ENCODE peak calls at places on chromosomes 2 and 18, in six cellular contexts. One of them, this sample, is unnamed.
A peak's percentile ranks its signal among the peaks of the same experiment; 100 is the strongest.

GRCh38 chr2:170747921-170748320 is 22.3 kb upstream of the ERICH2 start:
- DNase-seq in stimulated activated CD4-positive, alpha-beta T cell treated with anti-CD3 and anti-CD28 coated beads, TNF-alpha, amount 100 ng/mL, for 24 hours: no peak
- DNase-seq in T-helper 9 cell: no peak
- DNase-seq in hypothalamus: no peak
- DNase-seq in stimulated activated naive CD4-positive, alpha-beta T cell: no peak
- DNase-seq in sciatic nerve: no peak
- DNase-seq in this sample: no peak

GRCh38 chr2:241108271-241109209 is 6.5 kb upstream of the MTERF4 start:
- DNase-seq in stimulated activated naive CD4-positive, alpha-beta T cell: peak; percentile 80
- DNase-seq in T-helper 9 cell: no peak
- DNase-seq in sciatic nerve: no peak
- DNase-seq in stimulated activated CD4-positive, alpha-beta T cell treated with anti-CD3 and anti-CD28 coated beads, TNF-alpha, amount 100 ng/mL, for 24 hours: no peak
- DNase-seq in hypothalamus: no peak
- DNase-seq in this sample: no peak

GRCh38 chr18:79799619-79800352 is 2.0 kb downstream of the KCNG2 start:
- DNase-seq in hypothalamus: no peak
- DNase-seq in stimulated activated CD4-positive, alpha-beta T cell treated with anti-CD3 and anti-CD28 coated beads, TNF-alpha, amount 100 ng/mL, for 24 hours: no peak
- DNase-seq in T-helper 9 cell: no peak
- DNase-seq in sciatic nerve: peak; percentile 50
- DNase-seq in stimulated activated naive CD4-positive, alpha-beta T cell: no peak
- DNase-seq in this sample: no peak

GRCh38 chr2:3148716-3149115 is 228.9 kb downstream of the EIPR1 start:
- DNase-seq in stimulated activated CD4-positive, alpha-beta T cell treated with anti-CD3 and anti-CD28 coated beads, TNF-alpha, amount 100 ng/mL, for 24 hours: no peak
- DNase-seq in sciatic nerve: no peak
- DNase-seq in stimulated activated naive CD4-positive, alpha-beta T cell: no peak
- DNase-seq in hypothalamus: no peak
- DNase-seq in T-helper 9 cell: no peak
- DNase-seq in this sample: no peak

GRCh38 chr2:159089543-159089942 is 121.1 kb downstream of the TANC1 start:
- DNase-seq in stimulated activated naive CD4-positive, alpha-beta T cell: no peak
- DNase-seq in T-helper 9 cell: no peak
- DNase-seq in hypothalamus: no peak
- DNase-seq in stimulated activated CD4-positive, alpha-beta T cell treated with anti-CD3 and anti-CD28 coated beads, TNF-alpha, amount 100 ng/mL, for 24 hours: no peak
- DNase-seq in sciatic nerve: no peak
- DNase-seq in this sample: no peak

GRCh38 chr2:235709124-235709813 is 215.4 kb downstream of the AGAP1 start:
- DNase-seq in hypothalamus: no peak
- DNase-seq in sciatic nerve: no peak
- DNase-seq in stimulated activated CD4-positive, alpha-beta T cell treated with anti-CD3 and anti-CD28 coated beads, TNF-alpha, amount 100 ng/mL, for 24 hours: no peak
- DNase-seq in stimulated activated naive CD4-positive, alpha-beta T cell: no peak
- DNase-seq in T-helper 9 cell: no peak
- DNase-seq in this sample: no peak

GRCh38 chr2:199841409-199841808 is 9.6 kb downstream of the FTCDNL1 start:
- DNase-seq in stimulated activated naive CD4-positive, alpha-beta T cell: no peak
- DNase-seq in hypothalamus: no peak
- DNase-seq in sciatic nerve: no peak
- DNase-seq in T-helper 9 cell: no peak
- DNase-seq in stimulated activated CD4-positive, alpha-beta T cell treated with anti-CD3 and anti-CD28 coated beads, TNF-alpha, amount 100 ng/mL, for 24 hours: no peak
- DNase-seq in this sample: no peak

GRCh38 chr2:205849136-205849535 is 166.8 kb downstream of the NRP2 start:
- DNase-seq in T-helper 9 cell: no peak
- DNase-seq in sciatic nerve: no peak
- DNase-seq in hypothalamus: no peak
- DNase-seq in stimulated activated CD4-positive, alpha-beta T cell treated with anti-CD3 and anti-CD28 coated beads, TNF-alpha, amount 100 ng/mL, for 24 hours: no peak
- DNase-seq in stimulated activated naive CD4-positive, alpha-beta T cell: no peak
- DNase-seq in this sample: no peak

GRCh38 chr18:10377956-10378355 is 76.5 kb upstream of the APCDD1 start:
- DNase-seq in sciatic nerve: no peak
- DNase-seq in stimulated activated CD4-positive, alpha-beta T cell treated with anti-CD3 and anti-CD28 coated beads, TNF-alpha, amount 100 ng/mL, for 24 hours: no peak
- DNase-seq in stimulated activated naive CD4-positive, alpha-beta T cell: no peak
- DNase-seq in hypothalamus: no peak
- DNase-seq in T-helper 9 cell: no peak
- DNase-seq in this sample: no peak

GRCh38 chr2:112979731-112980130 is 1.9 kb downstream of the IL36G start:
- DNase-seq in T-helper 9 cell: no peak
- DNase-seq in stimulated activated CD4-positive, alpha-beta T cell treated with anti-CD3 and anti-CD28 coated beads, TNF-alpha, amount 100 ng/mL, for 24 hours: no peak
- DNase-seq in hypothalamus: no peak
- DNase-seq in stimulated activated naive CD4-positive, alpha-beta T cell: no peak
- DNase-seq in sciatic nerve: no peak
- DNase-seq in this sample: no peak

GRCh38 chr18:25457636-25458035 is 105.7 kb upstream of the ZNF521 start:
- DNase-seq in stimulated activated naive CD4-positive, alpha-beta T cell: no peak
- DNase-seq in stimulated activated CD4-positive, alpha-beta T cell treated with anti-CD3 and anti-CD28 coated beads, TNF-alpha, amount 100 ng/mL, for 24 hours: no peak
- DNase-seq in sciatic nerve: no peak
- DNase-seq in T-helper 9 cell: no peak
- DNase-seq in hypothalamus: no peak
- DNase-seq in this sample: no peak

GRCh38 chr2:196586511-196586991 is 53.0 kb upstream of the CCDC150 start:
- DNase-seq in stimulated activated naive CD4-positive, alpha-beta T cell: no peak
- DNase-seq in stimulated activated CD4-positive, alpha-beta T cell treated with anti-CD3 and anti-CD28 coated beads, TNF-alpha, amount 100 ng/mL, for 24 hours: no peak
- DNase-seq in hypothalamus: no peak
- DNase-seq in sciatic nerve: no peak
- DNase-seq in T-helper 9 cell: no peak
- DNase-seq in this sample: no peak

GRCh38 chr2:98333922-98334321 is 12.3 kb upstream of the CNGA3 start:
- DNase-seq in stimulated activated naive CD4-positive, alpha-beta T cell: no peak
- DNase-seq in sciatic nerve: no peak
- DNase-seq in hypothalamus: no peak
- DNase-seq in stimulated activated CD4-positive, alpha-beta T cell treated with anti-CD3 and anti-CD28 coated beads, TNF-alpha, amount 100 ng/mL, for 24 hours: no peak
- DNase-seq in T-helper 9 cell: no peak
- DNase-seq in this sample: no peak

GRCh38 chr2:162029287-162029901 is 44.6 kb downstream of the DPP4 start:
- DNase-seq in stimulated activated naive CD4-positive, alpha-beta T cell: no peak
- DNase-seq in stimulated activated CD4-positive, alpha-beta T cell treated with anti-CD3 and anti-CD28 coated beads, TNF-alpha, amount 100 ng/mL, for 24 hours: no peak
- DNase-seq in sciatic nerve: no peak
- DNase-seq in T-helper 9 cell: no peak
- DNase-seq in hypothalamus: no peak
- DNase-seq in this sample: no peak

GRCh38 chr2:36672199-36672598 is 24.3 kb upstream of the VIT start:
- DNase-seq in sciatic nerve: no peak
- DNase-seq in stimulated activated naive CD4-positive, alpha-beta T cell: no peak
- DNase-seq in T-helper 9 cell: no peak
- DNase-seq in hypothalamus: no peak
- DNase-seq in stimulated activated CD4-positive, alpha-beta T cell treated with anti-CD3 and anti-CD28 coated beads, TNF-alpha, amount 100 ng/mL, for 24 hours: no peak
- DNase-seq in this sample: no peak

GRCh38 chr2:171712051-171712450 is 24.8 kb downstream of the DYNC1I2 start:
- DNase-seq in stimulated activated CD4-positive, alpha-beta T cell treated with anti-CD3 and anti-CD28 coated beads, TNF-alpha, amount 100 ng/mL, for 24 hours: no peak
- DNase-seq in hypothalamus: no peak
- DNase-seq in stimulated activated naive CD4-positive, alpha-beta T cell: no peak
- DNase-seq in sciatic nerve: no peak
- DNase-seq in T-helper 9 cell: no peak
- DNase-seq in this sample: no peak

GRCh38 chr2:3151153-3151918 is 226.3 kb downstream of the EIPR1 start:
- DNase-seq in sciatic nerve: no peak
- DNase-seq in stimulated activated naive CD4-positive, alpha-beta T cell: no peak
- DNase-seq in T-helper 9 cell: no peak
- DNase-seq in stimulated activated CD4-positive, alpha-beta T cell treated with anti-CD3 and anti-CD28 coated beads, TNF-alpha, amount 100 ng/mL, for 24 hours: no peak
- DNase-seq in hypothalamus: no peak
- DNase-seq in this sample: no peak

GRCh38 chr18:2410688-2411087 is 160.6 kb downstream of the METTL4 start:
- DNase-seq in hypothalamus: no peak
- DNase-seq in stimulated activated naive CD4-positive, alpha-beta T cell: no peak
- DNase-seq in T-helper 9 cell: no peak
- DNase-seq in stimulated activated CD4-positive, alpha-beta T cell treated with anti-CD3 and anti-CD28 coated beads, TNF-alpha, amount 100 ng/mL, for 24 hours: no peak
- DNase-seq in sciatic nerve: no peak
- DNase-seq in this sample: no peak

GRCh38 chr2:219459460-219460311 is 25.0 kb downstream of the SPEG start:
- DNase-seq in sciatic nerve: no peak
- DNase-seq in stimulated activated naive CD4-positive, alpha-beta T cell: no peak
- DNase-seq in T-helper 9 cell: peak; percentile 35
- DNase-seq in hypothalamus: no peak
- DNase-seq in stimulated activated CD4-positive, alpha-beta T cell treated with anti-CD3 and anti-CD28 coated beads, TNF-alpha, amount 100 ng/mL, for 24 hours: no peak
- DNase-seq in this sample: peak; percentile 65

GRCh38 chr2:235614176-235614860 is 120.5 kb downstream of the AGAP1 start:
- DNase-seq in stimulated activated naive CD4-positive, alpha-beta T cell: no peak
- DNase-seq in hypothalamus: no peak
- DNase-seq in T-helper 9 cell: no peak
- DNase-seq in sciatic nerve: no peak
- DNase-seq in stimulated activated CD4-positive, alpha-beta T cell treated with anti-CD3 and anti-CD28 coated beads, TNF-alpha, amount 100 ng/mL, for 24 hours: no peak
- DNase-seq in this sample: no peak

GRCh38 chr2:191693151-191693550 is 15.2 kb downstream of the NABP1 start:
- DNase-seq in stimulated activated CD4-positive, alpha-beta T cell treated with anti-CD3 and anti-CD28 coated beads, TNF-alpha, amount 100 ng/mL, for 24 hours: no peak
- DNase-seq in stimulated activated naive CD4-positive, alpha-beta T cell: no peak
- DNase-seq in hypothalamus: no peak
- DNase-seq in sciatic nerve: no peak
- DNase-seq in T-helper 9 cell: no peak
- DNase-seq in this sample: no peak

GRCh38 chr2:186205243-186205642 is 280.8 kb upstream of the ZC3H15 start:
- DNase-seq in T-helper 9 cell: no peak
- DNase-seq in sciatic nerve: no peak
- DNase-seq in hypothalamus: no peak
- DNase-seq in stimulated activated CD4-positive, alpha-beta T cell treated with anti-CD3 and anti-CD28 coated beads, TNF-alpha, amount 100 ng/mL, for 24 hours: no peak
- DNase-seq in stimulated activated naive CD4-positive, alpha-beta T cell: no peak
- DNase-seq in this sample: no peak

This sample was measured in GM18507.